ENCODE peak calls at places on chromosomes 11 and 22, in ten cellular contexts. R is PC-3; C is transverse colon; H is HS-5; E is GM23338; K is NCI-H774; Z is AG08396; L is stimulated activated CD8-positive, alpha-beta memory T cell treated with anti-CD3 and anti-CD28 coated beads, Interleukin-4, amount 100 ng/mL, for 4 hours; T is ACHN; U is NCI-H2029. Q is an unnamed sample.

GRCh38 chr11:2222479-2222878 is 47.9 kb downstream of the ASCL2 start:
- DNase-seq in C (no peak), R (no peak), U (no peak), E (no peak), T (no peak), H (no peak), K (no peak), L (no peak), Z (no peak), Q (no peak)

GRCh38 chr22:43136255-43136654 is 6.9 kb downstream of the MCAT start:
- DNase-seq in R (peak; percentile 14), L (no peak), H (no peak), E (peak; percentile 74), Z (peak; percentile 79), T (peak; percentile 23), U (no peak), C (peak; percentile 57), K (no peak), Q (no peak)

GRCh38 chr11:60972182-60973030 is 926 bp downstream of the CD6 start:
- DNase-seq in C (no peak), R (no peak), T (no peak), Z (no peak), E (no peak), L (no peak), K (no peak), U (no peak), H (no peak), Q (no peak)

GRCh38 chr22:22863001-22863400 is 24.6 kb upstream of the IGLL5 start:
- DNase-seq in C (no peak), T (no peak), Z (no peak), H (no peak), U (no peak), K (no peak), E (no peak), L (no peak), R (no peak), Q (no peak)

GRCh38 chr11:11929920-11930319 is 78.5 kb downstream of the DKK3 start:
- DNase-seq in C (no peak), Z (no peak), R (no peak), U (no peak), K (no peak), L (no peak), E (no peak), T (no peak), H (no peak), Q (no peak)

GRCh38 chr11:122646549-122647340 is 8.8 kb upstream of the UBASH3B start:
- DNase-seq in T (no peak), H (no peak), K (no peak), C (no peak), U (no peak), R (peak; percentile 63), E (no peak), Z (no peak), L (no peak), Q (no peak)

GRCh38 chr11:126415669-126416420 is 60.4 kb downstream of the ST3GAL4 start:
- DNase-seq in E (no peak), H (no peak), K (no peak), U (no peak), L (no peak), Z (no peak), R (no peak), C (peak; percentile 56), T (no peak), Q (no peak)

GRCh38 chr11:16543642-16544041 is 187.3 kb upstream of the SOX6 start:
- DNase-seq in Z (no peak), L (no peak), R (no peak), E (no peak), K (no peak), T (no peak), H (no peak), C (no peak), U (no peak), Q (no peak)

GRCh38 chr11:69342588-69343330 is 48.8 kb downstream of the MYEOV start:
- DNase-seq in E (no peak), L (no peak), U (no peak), C (no peak), Z (no peak), T (no peak), K (no peak), R (no peak), H (no peak), Q (no peak)

GRCh38 chr11:14974723-14975587 is 2.8 kb upstream of the CALCA start:
- DNase-seq in U (no peak), Z (no peak), E (peak; percentile 86), H (no peak), L (peak; percentile 25), C (peak; percentile 47), T (no peak), R (peak; percentile 47), K (no peak), Q (no peak)

GRCh38 chr22:31874821-31875220 is 69.5 kb upstream of the YWHAH start:
- DNase-seq in T (no peak), L (no peak), K (no peak), Z (no peak), U (no peak), C (no peak), H (no peak), E (no peak), R (no peak), Q (no peak)

GRCh38 chr22:35634015-35634414 is 14.2 kb upstream of the APOL6 start:
- DNase-seq in R (no peak), E (no peak), H (no peak), Z (no peak), T (no peak), U (no peak), C (no peak), L (no peak), K (no peak), Q (no peak)

GRCh38 chr22:48346311-48346710 is 1481.4 kb downstream of the BRD1 start:
- DNase-seq in E (no peak), U (no peak), C (no peak), K (no peak), H (no peak), T (no peak), Z (no peak), L (no peak), R (no peak), Q (no peak)

GRCh38 chr11:65151500-65151899 is 17.2 kb upstream of the SYVN1 start:
- DNase-seq in R (no peak), K (no peak), L (no peak), T (no peak), C (no peak), U (no peak), H (no peak), E (no peak), Z (no peak), Q (no peak)

GRCh38 chr11:78825531-78825930 is 250.9 kb upstream of the NARS2 start:
- DNase-seq in C (no peak), Z (no peak), R (no peak), K (no peak), U (no peak), H (no peak), T (no peak), E (no peak), L (no peak), Q (no peak)

GRCh38 chr11:10893713-10894112 is 35.9 kb upstream of the ZBED5 start:
- DNase-seq in L (no peak), R (peak; percentile 65), Z (peak; percentile 59), H (no peak), E (no peak), C (no peak), T (no peak), U (peak; percentile 8), K (no peak), Q (no peak)

GRCh38 chr22:48710410-48710809 is 1117.3 kb downstream of the BRD1 start:
- DNase-seq in T (no peak), Z (no peak), R (no peak), L (no peak), E (no peak), U (no peak), K (no peak), C (no peak), H (no peak), Q (no peak)

GRCh38 chr11:101466352-101466751 is 117.5 kb downstream of the TRPC6 start:
- DNase-seq in E (peak; percentile 37), H (no peak), Z (no peak), C (no peak), U (no peak), L (no peak), R (no peak), K (no peak), T (no peak), Q (no peak)

GRCh38 chr22:39917776-39918493 is 17.1 kb downstream of the GRAP2 start:
- DNase-seq in R (no peak), K (no peak), H (no peak), Z (no peak), C (no peak), L (no peak), T (no peak), U (no peak), E (no peak), Q (no peak)

GRCh38 chr11:35511666-35512065 is 13.8 kb downstream of the PAMR1 start:
- DNase-seq in Z (peak; percentile 79), K (no peak), T (peak; percentile 6), R (peak; percentile 72), E (no peak), L (no peak), H (peak; percentile 70), C (no peak), U (no peak), Q (no peak)

GRCh38 chr22:37137131-37137530 is 12.6 kb downstream of the IL2RB start:
- DNase-seq in T (no peak), C (no peak), K (no peak), L (no peak), R (no peak), E (no peak), Z (no peak), U (no peak), H (no peak), Q (no peak)

GRCh38 chr11:3866206-3866605 is 10.7 kb downstream of the STIM1 start:
- DNase-seq in T (no peak), U (no peak), Z (no peak), H (no peak), L (no peak), C (no peak), R (no peak), E (peak; percentile 17), K (no peak), Q (no peak)

GRCh38 chr11:27451528-27451927 is 21.1 kb downstream of the LGR4 start:
- DNase-seq in U (no peak), R (no peak), E (no peak), Z (no peak), C (no peak), L (no peak), K (no peak), T (no peak), H (no peak), Q (no peak)

GRCh38 chr11:92687724-92688123 is 281.7 kb upstream of the MTNR1B start:
- DNase-seq in Z (no peak), U (no peak), R (no peak), T (no peak), L (no peak), K (no peak), E (peak; percentile 47), C (no peak), H (no peak), Q (no peak)

GRCh38 chr11:130480166-130480565 is 31.7 kb downstream of the ADAMTS15 start:
- DNase-seq in C (no peak), K (no peak), Z (peak; percentile 43), R (no peak), E (no peak), L (no peak), H (no peak), U (no peak), T (no peak), Q (peak; percentile 79)

GRCh38 chr22:44445731-44446130 is 52.3 kb downstream of the RTL6 start:
- DNase-seq in E (no peak), H (no peak), U (no peak), T (no peak), C (no peak), Z (no peak), K (no peak), L (no peak), R (peak; percentile 46), Q (no peak)

GRCh38 chr11:83713701-83714100 is 427.5 kb upstream of the CCDC90B start:
- DNase-seq in E (no peak), K (no peak), H (no peak), L (no peak), C (no peak), R (no peak), Z (no peak), U (no peak), T (no peak), Q (peak; percentile 3)

GRCh38 chr22:40556641-40557040 is 79.9 kb downstream of the MRTFA start:
- DNase-seq in K (no peak), Z (no peak), C (no peak), L (no peak), U (no peak), T (no peak), E (no peak), R (no peak), H (no peak), Q (no peak)

Q was measured in AG04449.